ENCODE peak calls at places on chromosomes 13 and 19, in five cellular contexts. L is osteocyte, I is brain microvascular endothelial cell, X is PC-9, G is lower leg skin. V is an unnamed sample.

GRCh38 chr19:4559569-4559968 is at the start of gene SEMA6B:
- DNase-seq in L (no peak), I (peak), X (no peak), G (no peak), V (peak)

GRCh38 chr19:7751157-7751783 is 3.9 kb upstream of the CD209 start:
- DNase-seq in L (no peak), I (no peak), X (no peak), G (no peak), V (no peak)

GRCh38 chr13:102517959-102518358 is 78.8 kb upstream of the TPP2 start:
- DNase-seq in L (no peak), I (no peak), X (no peak), G (no peak), V (no peak)

GRCh38 chr19:12703056-12703455 is 6.6 kb upstream of the FBXW9 start:
- DNase-seq in L (no peak), I (no peak), X (no peak), G (no peak), V (no peak)

GRCh38 chr13:25963681-25964080 is 88.1 kb downstream of the SHISA2 start:
- DNase-seq in L (no peak), I (peak), X (no peak), G (no peak), V (no peak)

GRCh38 chr13:109645831-109646230 is 140.6 kb downstream of the IRS2 start:
- DNase-seq in L (no peak), I (peak), X (no peak), G (no peak), V (no peak)

GRCh38 chr13:67574320-67575233 is 344.4 kb upstream of the PCDH9 start:
- DNase-seq in L (no peak), I (peak), X (peak), G (no peak), V (no peak)

GRCh38 chr19:42283248-42284065 is 14.4 kb downstream of the CIC start:
- DNase-seq in L (peak), I (peak), X (peak), G (peak), V (peak)

GRCh38 chr19:5820785-5821184 is 15.9 kb downstream of the NRTN start:
- DNase-seq in L (no peak), I (no peak), X (no peak), G (no peak), V (no peak)

GRCh38 chr13:100240109-100240779 is 151.4 kb downstream of the PCCA start:
- DNase-seq in L (no peak), I (no peak), X (no peak), G (no peak), V (no peak)

GRCh38 chr13:93270769-93271753 is 44.5 kb downstream of the GPC6 start:
- DNase-seq in L (no peak), I (no peak), X (no peak), G (no peak), V (no peak)

GRCh38 chr13:30798776-30799625 is 63.7 kb downstream of the ALOX5AP start:
- DNase-seq in L (no peak), I (no peak), X (no peak), G (peak), V (no peak)

GRCh38 chr19:32691291-32691951 is at the start of gene NUDT19:
- DNase-seq in L (peak), I (peak), X (peak), G (peak), V (peak)

GRCh38 chr13:110649551-110649950 is 34.2 kb downstream of the NAXD start:
- DNase-seq in L (no peak), I (no peak), X (no peak), G (no peak), V (no peak)

GRCh38 chr19:38361633-38362075 is 12.7 kb upstream of the PSMD8 start:
- DNase-seq in L (peak), I (peak), X (peak), G (peak), V (peak)
- TF ChIP-seq CTCF in L (peak), I (peak), X (no peak), G (no peak), V (no peak)

DNA sequence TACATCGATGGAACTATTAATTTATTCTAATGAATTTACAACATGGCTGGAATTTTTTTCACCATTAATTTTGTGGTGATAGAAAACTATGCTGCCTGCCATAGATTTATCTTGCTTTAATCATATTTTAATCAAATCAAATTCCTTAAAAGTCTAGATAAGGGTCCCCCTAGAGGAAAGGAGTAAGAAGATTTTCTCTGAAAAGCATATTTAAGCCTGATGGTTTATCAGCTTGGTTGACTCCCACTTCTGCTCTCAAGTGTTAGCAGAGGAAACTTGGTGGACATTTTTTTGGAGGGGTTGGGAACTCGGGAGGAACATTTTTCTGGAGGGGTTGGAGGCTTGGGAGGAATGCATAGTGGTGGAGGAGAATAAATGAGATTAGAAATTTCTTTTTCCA is 253.3 kb downstream of the KCNRG start:
- DNase-seq in L (no peak), I (no peak), X (no peak), G (no peak), V (no peak)
- TF ChIP-seq CTCF in L (peak), I (no peak), X (peak), G (no peak), V (no peak)

GRCh38 chr19:49168421-49168820 is 10.8 kb downstream of the TRPM4 start:
- DNase-seq in L (no peak), I (no peak), X (no peak), G (no peak), V (no peak)
- TF ChIP-seq CTCF in L (no peak), I (no peak), X (no peak), G (no peak), V (no peak)

GRCh38 chr13:99086149-99086868 is 108.4 kb upstream of the DOCK9 start:
- DNase-seq in L (peak), I (peak), X (peak), G (peak), V (peak)

GRCh38 chr13:99086869-99087129 is 108.9 kb upstream of the DOCK9 start:
- DNase-seq in L (peak), I (no peak), X (no peak), G (peak), V (no peak)

GRCh38 chr13:99087954-99088491 is 110.2 kb upstream of the DOCK9 start:
- DNase-seq in L (no peak), I (no peak), X (no peak), G (no peak), V (no peak)

GRCh38 chr13:99085846-99086148 is 107.9 kb upstream of the DOCK9 start:
- DNase-seq in L (no peak), I (no peak), X (no peak), G (no peak), V (no peak)

DNA sequence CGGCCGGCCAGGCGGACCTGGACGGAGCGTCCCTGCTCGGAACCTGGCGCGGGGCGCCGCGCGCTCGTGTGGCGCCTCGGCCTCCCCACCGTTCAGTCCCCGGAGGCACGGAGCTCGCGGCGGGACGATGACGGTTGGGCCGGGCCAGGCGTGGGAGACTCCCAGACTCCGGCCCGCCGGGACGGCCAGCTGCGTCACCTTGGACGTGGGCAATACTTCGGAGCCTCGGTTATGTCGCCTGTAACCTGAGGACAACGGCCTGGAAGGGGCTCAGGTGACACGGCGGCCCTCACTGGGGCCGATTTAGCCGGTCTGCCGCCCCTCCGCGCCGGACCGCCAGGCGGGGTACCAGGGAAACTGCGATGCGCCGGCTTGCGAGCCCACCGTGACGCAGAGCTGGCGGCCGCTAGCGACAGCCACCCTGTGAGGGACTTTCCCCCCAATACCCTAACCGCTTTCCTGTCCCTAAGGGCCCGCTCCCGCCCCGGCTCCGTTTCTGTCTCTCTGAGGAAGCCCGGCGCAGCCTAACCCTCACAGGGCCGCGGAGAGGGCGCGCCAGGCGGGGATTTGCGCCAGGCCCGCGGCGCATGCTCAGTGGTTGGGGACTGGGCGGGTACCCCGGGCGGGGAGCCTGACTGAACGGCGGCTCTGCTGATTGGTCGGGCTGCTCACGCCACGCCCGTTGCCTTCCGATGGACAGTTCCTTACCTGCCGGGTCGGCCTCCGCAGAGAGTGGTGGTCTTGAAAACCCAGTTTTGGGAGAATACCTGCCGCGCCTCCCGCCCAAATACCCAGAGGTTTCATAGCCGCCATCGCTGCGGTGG is 109.5 kb upstream of the DOCK9 start:
- DNase-seq in L (peak), I (peak), X (peak), G (peak), V (peak)
- TF ChIP-seq CTCF in L (peak), I (peak), X (no peak), G (no peak), V (peak)

DNA sequence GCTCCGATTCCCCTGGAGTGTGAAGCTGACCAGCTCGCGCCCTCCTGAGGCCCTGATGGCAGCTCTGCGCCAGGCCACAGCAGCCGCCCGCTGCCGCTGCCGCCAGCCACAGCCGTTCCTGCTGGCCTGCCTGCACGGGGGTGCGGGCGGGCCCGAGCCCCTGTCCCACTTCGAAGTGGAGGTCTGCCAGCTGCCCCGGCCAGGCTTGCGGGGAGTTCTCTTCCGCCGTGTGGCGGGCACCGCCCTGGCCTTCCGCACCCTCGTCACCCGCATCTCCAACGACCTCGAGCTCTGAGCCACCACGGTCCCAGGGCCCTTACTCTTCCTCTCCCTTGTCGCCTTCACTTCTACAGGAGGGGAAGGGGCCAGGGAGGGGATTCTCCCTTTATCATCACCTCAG is 20.3 kb downstream of the CKM start:
- DNase-seq in L (no peak), I (no peak), X (no peak), G (no peak), V (no peak)
- TF ChIP-seq CTCF in L (no peak), I (no peak), X (no peak), G (no peak), V (no peak)

V was measured in stomach.